ENCODE peak calls at places on chromosomes 1 and 21, in nine cellular contexts. M is CD8-positive, alpha-beta T cell; H is esophagus squamous epithelium; L is A549; E is Panc1; O is prostate gland; B is IMR-90; Q is testis; V is cardiac muscle cell. N is an unnamed sample. For H3K4me1, the result is how much of the 10 kb centered on the place peaks cover.

GRCh38 chr1:91781371-91781825 is 104.6 kb downstream of the TGFBR3 start:
- DNase-seq in E (no peak), L (no peak), M (no peak), B (peak), H (no peak), O (no peak), V (peak), Q (no peak), N (no peak)

GRCh38 chr1:111366256-111366655 is 61.3 kb downstream of the OVGP1 start:
- DNase-seq in O (no peak), M (no peak), E (no peak), Q (no peak), L (no peak), B (peak), V (peak), H (no peak), N (no peak)

GRCh38 chr1:41514381-41514780 is 29.9 kb upstream of the EDN2 start:
- DNase-seq in O (no peak), H (no peak), B (no peak), L (no peak), E (no peak), Q (no peak), V (no peak), M (no peak), N (no peak)

GRCh38 chr1:212760126-212760823 is 31.3 kb downstream of the NSL1 start:
- DNase-seq in H (no peak), E (no peak), O (no peak), Q (no peak), V (peak), L (peak), M (peak), B (no peak), N (no peak)

GRCh38 chr1:121443131-121443530 is 258.4 kb downstream of the SRGAP2C start:
- DNase-seq in M (no peak), E (peak), H (no peak), L (no peak), Q (no peak), V (no peak), B (peak), O (no peak), N (no peak)

GRCh38 chr1:225973158-225973557 is 26.0 kb downstream of the SDE2 start:
- DNase-seq in B (no peak), O (no peak), M (no peak), H (no peak), V (no peak), L (no peak), Q (no peak), E (no peak), N (no peak)

GRCh38 chr1:155010211-155010918 is 7.8 kb downstream of the ZBTB7B start:
- DNase-seq in H (no peak), E (no peak), O (no peak), Q (no peak), L (no peak), M (no peak), B (no peak), V (no peak), N (no peak)

GRCh38 chr1:70628973-70629372 is 217.9 kb downstream of the CTH start:
- DNase-seq in V (no peak), O (no peak), B (no peak), E (no peak), L (no peak), M (no peak), Q (no peak), H (no peak), N (no peak)

GRCh38 chr1:187877220-187877619 is 1048.5 kb downstream of the PLA2G4A start:
- DNase-seq in B (no peak), L (no peak), Q (no peak), M (no peak), H (no peak), V (no peak), O (no peak), E (no peak), N (no peak)

GRCh38 chr1:147287133-147287865 is 44.8 kb downstream of the CHD1L start:
- DNase-seq in L (no peak), E (no peak), B (peak), Q (no peak), V (peak), H (no peak), M (no peak), O (no peak), N (no peak)

GRCh38 chr1:5906966-5907365 is 85.3 kb downstream of the NPHP4 start:
- DNase-seq in L (no peak), H (no peak), E (no peak), Q (no peak), M (no peak), O (no peak), B (no peak), V (no peak), N (peak)

GRCh38 chr1:186985889-186986491 is 157.2 kb downstream of the PLA2G4A start:
- DNase-seq in H (no peak), L (peak), M (no peak), E (peak), V (peak), Q (no peak), O (peak), B (peak), N (no peak)

GRCh38 chr21:46066843-46067331 is 31.0 kb upstream of the COL6A2 start:
- DNase-seq in E (no peak), M (no peak), Q (peak), L (no peak), B (peak), V (peak), O (no peak), H (no peak), N (peak)

GRCh38 chr1:183043254-183043653 is 20.0 kb downstream of the LAMC1 start:
- DNase-seq in O (no peak), Q (no peak), M (no peak), E (no peak), H (no peak), V (no peak), L (no peak), B (no peak), N (no peak)

GRCh38 chr1:1683104-1683905 is 9.3 kb downstream of the SLC35E2B start:
- DNase-seq in B (no peak), M (no peak), H (no peak), L (no peak), E (no peak), O (no peak), V (no peak), Q (no peak), N (no peak)

GRCh38 chr1:10399487-10399917 is 638 bp downstream of the PGD start:
- DNase-seq in E (no peak), M (no peak), B (peak), L (no peak), H (no peak), V (peak), Q (peak), O (peak), N (peak)

DNA sequence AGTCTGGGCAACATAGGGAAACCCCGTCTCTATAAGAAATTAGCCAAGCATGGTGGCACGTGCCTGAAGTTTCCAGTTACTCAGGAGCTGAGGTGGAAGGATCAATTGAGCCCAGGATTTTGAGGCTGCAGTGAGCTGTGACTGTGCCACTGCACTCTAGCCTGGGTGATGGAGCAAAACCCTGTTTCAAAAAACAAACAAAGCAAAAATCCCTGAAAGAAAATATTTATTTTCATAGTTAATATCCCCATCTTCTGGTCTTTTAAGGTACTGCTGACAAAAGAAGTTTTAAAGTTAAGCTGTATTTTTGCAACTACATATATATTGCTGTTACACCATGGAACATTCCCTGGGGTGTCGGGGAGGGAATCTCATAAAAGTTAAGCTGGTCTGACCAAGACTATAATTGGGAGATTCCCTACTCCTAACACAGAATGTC is 26.0 kb downstream of the VAMP4 start:
- DNase-seq in M (no peak), Q (no peak), L (no peak), B (peak), H (no peak), E (no peak), O (peak), V (peak), N (no peak)
- TF ChIP-seq CTCF in M (peak), Q (peak), L (peak), B (peak), H (peak), E (peak), O (peak), V (peak), N (peak)

DNA sequence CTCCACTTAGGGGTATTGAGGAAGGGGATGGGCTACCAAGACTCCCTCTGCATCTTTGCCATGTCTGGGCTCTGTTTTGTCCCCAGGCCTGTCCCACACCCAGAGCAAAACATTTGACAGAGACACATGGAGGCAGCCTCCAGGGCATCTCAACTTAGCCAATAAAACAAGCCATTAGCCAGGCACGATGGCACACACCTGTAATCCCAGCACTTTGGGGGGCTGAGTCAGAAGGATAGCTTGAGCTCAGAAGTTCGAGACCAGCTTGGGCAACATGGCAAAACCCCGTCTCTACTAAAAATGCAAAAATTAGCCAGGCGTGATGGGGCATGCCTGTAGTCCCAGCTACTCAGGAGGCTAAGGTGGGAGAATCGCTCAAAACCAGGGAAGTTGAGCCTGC is 120.3 kb upstream of the IPO9 start:
- DNase-seq in V (no peak), O (no peak), Q (no peak), H (no peak), M (no peak), E (no peak), L (no peak), B (no peak), N (no peak)
- H3K4me1 ChIP-seq in V (under half), O (under half), Q (under half), H (half or more), M (under half), E (under half), L (under half), B (under half), N (under half)

GRCh38 chr1:39917825-39918224 is 16.1 kb upstream of the MYCL start:
- DNase-seq in B (no peak), V (no peak), L (no peak), O (no peak), M (no peak), Q (no peak), H (no peak), E (no peak), N (no peak)
- TF ChIP-seq CTCF in B (no peak), V (no peak), L (no peak), O (no peak), M (no peak), Q (no peak), H (no peak), E (no peak), N (no peak)

GRCh38 chr1:32125313-32125712 is 17.5 kb downstream of the KPNA6 start:
- DNase-seq in O (no peak), L (no peak), B (no peak), V (no peak), Q (no peak), M (no peak), E (no peak), H (no peak), N (no peak)
- H3K4me1 ChIP-seq in O (under half), L (under half), B (under half), V (under half), Q (under half), M (under half), E (under half), H (half or more), N (under half)

N was measured in tibial artery.